ENCODE peak calls at places on chromosomes 13 and 19, in seven cellular contexts. R is stomach; Q is stimulated activated CD8-positive, alpha-beta memory T cell treated with anti-CD3 and anti-CD28 coated beads, Interleukin-7, amount 100 ng/mL, for 48 hours; O is NT2/D1; V is substantia nigra; G is ecto neural progenitor cell; Z is foreskin keratinocyte. P is an unnamed sample.

GRCh38 chr13:98974053-98974452 is 3.8 kb downstream of the DOCK9 start:
- DNase-seq in R (no peak), Q (no peak), O (no peak), V (no peak), G (no peak), Z (no peak), P (no peak)

GRCh38 chr13:40494513-40494912 is 171.9 kb downstream of the FOXO1 start:
- DNase-seq in R (no peak), Q (no peak), O (no peak), V (no peak), G (no peak), Z (no peak), P (no peak)

GRCh38 chr19:5041168-5042038 is 72.5 kb downstream of the KDM4B start:
- DNase-seq in R (no peak), Q (no peak), O (no peak), V (no peak), G (no peak), Z (no peak), P (no peak)

GRCh38 chr13:110712081-110712848 is 1.2 kb upstream of the ING1 start:
- DNase-seq in R (peak; percentile 89), Q (peak; percentile 81), O (peak; percentile 82), V (peak; percentile 83), G (peak; percentile 95), Z (peak; percentile 77), P (no peak)

GRCh38 chr19:30862876-30863275 is 486.4 kb downstream of the TSHZ3 start:
- DNase-seq in R (no peak), Q (no peak), O (no peak), V (no peak), G (peak; percentile 14), Z (no peak), P (no peak)

GRCh38 chr19:15248648-15249559 is 16.7 kb upstream of the EPHX3 start:
- DNase-seq in R (peak; percentile 76), Q (no peak), O (no peak), V (peak; percentile 16), G (no peak), Z (peak; percentile 37), P (no peak)

GRCh38 chr19:34497112-34497805 is 15.7 kb downstream of the WTIP start:
- DNase-seq in R (no peak), Q (no peak), O (no peak), V (no peak), G (no peak), Z (no peak), P (no peak)

GRCh38 chr13:82447452-82448030 is 1434.7 kb downstream of the SLITRK1 start:
- DNase-seq in R (no peak), Q (no peak), O (no peak), V (no peak), G (no peak), Z (no peak), P (no peak)

GRCh38 chr13:48731957-48732569 is 78.3 kb downstream of the CYSLTR2 start:
- DNase-seq in R (peak; percentile 50), Q (no peak), O (peak; percentile 16), V (peak; percentile 19), G (peak; percentile 76), Z (no peak), P (peak; percentile 31)

GRCh38 chr13:36074659-36075058 is 56.5 kb downstream of the DCLK1 start:
- DNase-seq in R (no peak), Q (no peak), O (no peak), V (no peak), G (no peak), Z (no peak), P (no peak)

GRCh38 chr19:35040826-35041547 is 534 bp upstream of the HPN start:
- DNase-seq in R (peak; percentile 96), Q (no peak), O (no peak), V (peak; percentile 70), G (peak; percentile 77), Z (no peak), P (no peak)

GRCh38 chr13:40550130-40550529 is 116.3 kb downstream of the FOXO1 start:
- DNase-seq in R (no peak), Q (no peak), O (no peak), V (no peak), G (no peak), Z (peak; percentile 75), P (no peak)

GRCh38 chr13:110341445-110342247 is 34.6 kb downstream of the COL4A2 start:
- DNase-seq in R (no peak), Q (no peak), O (no peak), V (no peak), G (no peak), Z (no peak), P (no peak)

GRCh38 chr13:66329988-66330429 is 900.1 kb downstream of the PCDH9 start:
- DNase-seq in R (no peak), Q (no peak), O (no peak), V (no peak), G (no peak), Z (no peak), P (no peak)

GRCh38 chr13:27360562-27360961 is 63.9 kb upstream of the GTF3A start:
- DNase-seq in R (no peak), Q (no peak), O (no peak), V (no peak), G (no peak), Z (no peak), P (no peak)

GRCh38 chr13:93450226-93450625 is 223.6 kb downstream of the GPC6 start:
- DNase-seq in R (no peak), Q (no peak), O (no peak), V (no peak), G (no peak), Z (peak; percentile 90), P (no peak)

GRCh38 chr19:32896516-32897214 is 27.1 kb upstream of the SLC7A9 start:
- DNase-seq in R (no peak), Q (no peak), O (no peak), V (no peak), G (no peak), Z (no peak), P (no peak)

GRCh38 chr13:98489446-98490194 is 87.3 kb downstream of the STK24 start:
- DNase-seq in R (no peak), Q (no peak), O (no peak), V (no peak), G (no peak), Z (no peak), P (no peak)

GRCh38 chr13:112447761-112448603 is 71.8 kb downstream of the SPACA7 start:
- DNase-seq in R (peak; percentile 26), Q (no peak), O (no peak), V (no peak), G (no peak), Z (no peak), P (no peak)

GRCh38 chr19:38055040-38055439 is 148.0 kb downstream of the SIPA1L3 start:
- DNase-seq in R (no peak), Q (no peak), O (no peak), V (no peak), G (no peak), Z (no peak), P (no peak)

GRCh38 chr19:46745521-46746280 is at the start of gene FKRP:
- DNase-seq in R (peak; percentile 32), Q (no peak), O (no peak), V (peak; percentile 23), G (peak; percentile 71), Z (no peak), P (no peak)

GRCh38 chr13:30576528-30576927 is 41.2 kb upstream of the USPL1 start:
- DNase-seq in R (no peak), Q (no peak), O (no peak), V (no peak), G (no peak), Z (peak; percentile 53), P (no peak)

GRCh38 chr13:75299913-75300862 is 181.8 kb downstream of the TBC1D4 start:
- DNase-seq in R (no peak), Q (no peak), O (no peak), V (no peak), G (no peak), Z (no peak), P (no peak)

GRCh38 chr19:18519962-18520847 is 1.7 kb downstream of the ELL start:
- DNase-seq in R (peak; percentile 77), Q (no peak), O (peak; percentile 47), V (no peak), G (peak; percentile 77), Z (peak; percentile 86), P (no peak)

GRCh38 chr19:39174142-39174541 is 22.6 kb upstream of the NCCRP1 start:
- DNase-seq in R (no peak), Q (no peak), O (no peak), V (no peak), G (no peak), Z (no peak), P (no peak)

GRCh38 chr19:13091400-13092161 is 11.1 kb downstream of the LYL1 start:
- DNase-seq in R (no peak), Q (no peak), O (no peak), V (peak; percentile 59), G (no peak), Z (no peak), P (no peak)

GRCh38 chr13:37229931-37230330 is 124.5 kb upstream of the CSNK1A1L start:
- DNase-seq in R (no peak), Q (no peak), O (no peak), V (no peak), G (no peak), Z (peak; percentile 53), P (no peak)

GRCh38 chr19:29843180-29844051 is 31.6 kb downstream of the CCNE1 start:
- DNase-seq in R (no peak), Q (no peak), O (no peak), V (no peak), G (peak; percentile 69), Z (no peak), P (no peak)

GRCh38 chr13:49643003-49643651 is 14.8 kb downstream of the ARL11 start:
- DNase-seq in R (no peak), Q (no peak), O (no peak), V (no peak), G (no peak), Z (no peak), P (no peak)

GRCh38 chr19:42066075-42066754 is 3.8 kb downstream of the GRIK5 start:
- DNase-seq in R (no peak), Q (no peak), O (no peak), V (no peak), G (no peak), Z (no peak), P (no peak)

GRCh38 chr13:20482275-20482761 is 43.3 kb downstream of the CRYL1 start:
- DNase-seq in R (no peak), Q (no peak), O (no peak), V (no peak), G (no peak), Z (peak; percentile 47), P (no peak)

GRCh38 chr19:33621811-33622504 is at the start of gene CHST8:
- DNase-seq in R (peak; percentile 42), Q (no peak), O (peak; percentile 28), V (no peak), G (peak; percentile 80), Z (peak; percentile 15), P (no peak)

GRCh38 chr13:40665754-40666057 is 735 bp downstream of the FOXO1 start:
- DNase-seq in R (no peak), Q (no peak), O (no peak), V (no peak), G (no peak), Z (no peak), P (no peak)

GRCh38 chr19:53647350-53647749 is 15.6 kb downstream of the DPRX start:
- DNase-seq in R (no peak), Q (no peak), O (no peak), V (no peak), G (no peak), Z (no peak), P (no peak)

GRCh38 chr13:39036212-39036611 is 1.7 kb downstream of the PROSER1 start:
- DNase-seq in R (no peak), Q (no peak), O (no peak), V (no peak), G (no peak), Z (peak; percentile 35), P (no peak)

GRCh38 chr13:35761440-35762252 is 285.2 kb upstream of the MAB21L1 start:
- DNase-seq in R (no peak), Q (no peak), O (no peak), V (no peak), G (no peak), Z (no peak), P (no peak)